ENCODE peak calls at places on chromosomes 16 and 17, in five cellular contexts. V is fibroblast of mammary gland, J is ascending aorta, X is Panc1, R is astrocyte of the cerebellum. Z is an unnamed sample.

GRCh38 chr16:27067138-27067537 is 411 bp downstream of the C16orf82 start:
- DNase-seq in V (no peak), R (no peak), X (no peak), J (no peak), Z (no peak)

GRCh38 chr17:6666077-6666521 is 14.5 kb downstream of the C17orf100 start:
- DNase-seq in R (peak), J (peak), V (peak), X (no peak), Z (peak)

GRCh38 chr17:13337864-13338371 is 263.8 kb downstream of the HS3ST3A1 start:
- DNase-seq in J (no peak), R (peak), X (peak), V (peak), Z (no peak)

GRCh38 chr16:8864480-8864879 is 4.3 kb downstream of the CARHSP1 start:
- DNase-seq in R (no peak), X (no peak), V (no peak), J (no peak), Z (no peak)

GRCh38 chr17:82060614-82061013 is 5.0 kb downstream of the DUS1L start:
- DNase-seq in J (no peak), R (no peak), X (no peak), V (no peak), Z (no peak)

GRCh38 chr16:27220991-27221390 is 17.7 kb downstream of the KDM8 start:
- DNase-seq in V (no peak), J (no peak), X (no peak), R (no peak), Z (no peak)

GRCh38 chr16:56477096-56477878 is 25.9 kb downstream of the OGFOD1 start:
- DNase-seq in J (no peak), R (peak), X (peak), V (peak), Z (no peak)

GRCh38 chr16:88523381-88524159 is 46.6 kb upstream of the ZC3H18 start:
- DNase-seq in V (no peak), J (no peak), R (no peak), X (no peak), Z (no peak)

GRCh38 chr16:55552621-55553020 is 13.9 kb upstream of the CAPNS2 start:
- DNase-seq in R (no peak), X (no peak), J (no peak), V (peak), Z (no peak)

GRCh38 chr16:68676113-68676860 is 31.2 kb downstream of the CDH3 start:
- DNase-seq in J (no peak), R (no peak), X (no peak), V (no peak), Z (no peak)

GRCh38 chr17:39167492-39167891 is 1.5 kb upstream of the ARL5C start:
- DNase-seq in J (no peak), X (no peak), V (no peak), R (no peak), Z (no peak)

DNA sequence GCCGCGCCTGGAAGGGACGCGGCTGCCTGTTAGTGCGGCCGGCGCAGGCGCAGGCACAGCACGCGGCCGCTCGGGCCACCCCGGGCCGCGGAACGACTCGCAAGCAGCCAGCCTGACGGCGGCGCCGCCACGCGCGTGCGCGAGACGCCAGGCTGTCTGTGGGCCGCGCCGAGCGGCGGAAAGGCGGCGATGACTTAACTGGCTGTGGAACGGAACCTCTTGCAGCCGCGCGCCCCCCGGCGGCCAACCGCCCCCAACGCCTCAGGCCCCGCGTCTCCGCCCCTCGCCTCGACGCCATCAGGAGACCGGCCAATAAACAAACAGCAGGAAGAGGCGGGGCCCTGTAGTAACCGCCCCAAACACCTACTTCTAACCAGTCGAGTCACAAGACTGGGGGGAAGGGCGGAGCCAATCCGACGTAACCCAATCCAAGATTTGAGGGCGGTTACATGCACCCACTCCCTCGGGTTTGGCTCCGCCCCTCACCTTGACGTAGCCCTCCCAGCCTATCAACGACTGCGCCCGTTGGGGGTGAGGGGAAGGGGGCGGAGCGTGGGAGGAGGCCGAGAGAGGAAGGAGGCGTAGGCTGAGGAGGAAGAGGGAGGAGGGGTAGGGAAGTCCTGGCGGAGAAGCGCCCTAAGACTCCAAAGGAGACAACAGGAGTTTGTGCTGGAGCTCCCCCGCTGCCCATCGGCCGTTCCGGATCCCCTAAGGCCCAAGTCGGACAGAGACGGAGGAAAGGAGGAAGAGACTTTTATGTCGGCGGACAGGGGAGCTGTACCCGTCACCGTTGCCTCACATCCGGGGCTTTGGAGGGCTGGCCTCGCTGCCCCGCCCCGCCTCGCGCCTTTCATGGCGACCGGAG is at the start of gene FBRS:
- DNase-seq in X (peak), R (peak), V (peak), J (peak), Z (peak)
- TF ChIP-seq CTCF in X (peak), R (peak), V (peak), J (peak), Z (peak)

GRCh38 chr17:64506576-64507417 is at the start of gene CEP95:
- DNase-seq in R (peak), J (peak), X (peak), V (peak), Z (peak)

GRCh38 chr17:64509179-64509578 is 2.4 kb downstream of the CEP95 start:
- DNase-seq in V (no peak), X (no peak), J (no peak), R (no peak), Z (no peak)

GRCh38 chr17:64507418-64507766 is 615 bp downstream of the CEP95 start:
- DNase-seq in V (peak), R (peak), J (no peak), X (no peak), Z (no peak)

GRCh38 chr17:64506201-64506575 is at the start of gene DDX5:
- DNase-seq in R (no peak), J (peak), X (peak), V (peak), Z (peak)

DNA sequence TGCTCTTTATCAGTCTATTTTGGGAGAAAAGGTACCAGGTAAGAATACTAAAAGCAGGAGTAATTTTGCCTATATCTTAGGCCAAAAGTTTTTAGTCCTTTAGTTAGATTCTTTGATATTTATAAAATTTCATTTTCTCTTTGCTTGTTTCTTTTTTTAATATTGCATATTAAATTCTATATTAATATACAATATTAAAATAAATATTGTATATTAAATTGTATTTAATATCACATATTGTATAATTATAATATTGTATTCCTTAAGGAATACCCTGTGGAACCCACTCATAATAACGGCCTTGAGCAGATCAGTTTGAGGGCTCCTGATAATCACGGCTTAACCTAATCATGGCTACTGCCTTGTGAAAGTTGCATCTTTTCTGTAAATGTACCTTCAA is 1.9 kb downstream of the CEP95 start:
- DNase-seq in R (no peak), V (no peak), X (no peak), J (no peak), Z (no peak)
- H3K4me3 ChIP-seq in R (no peak), V (peak), X (no peak), J (no peak), Z (no peak)

GRCh38 chr17:79808763-79809529 is 12.1 kb upstream of the CBX8 start:
- DNase-seq in X (no peak), R (no peak), V (no peak), J (no peak), Z (no peak)

GRCh38 chr17:79804856-79805696 is 8.2 kb upstream of the CBX8 start:
- DNase-seq in J (no peak), V (no peak), R (no peak), X (no peak), Z (no peak)

GRCh38 chr17:79809530-79810137 is 12.8 kb upstream of the CBX8 start:
- DNase-seq in R (no peak), V (no peak), X (no peak), J (no peak), Z (no peak)

GRCh38 chr17:79803997-79804855 is 7.3 kb upstream of the CBX8 start:
- DNase-seq in X (no peak), J (no peak), V (peak), R (no peak), Z (no peak)

GRCh38 chr17:79806863-79807720 is 10.2 kb upstream of the CBX8 start:
- DNase-seq in X (no peak), J (no peak), V (no peak), R (no peak), Z (no peak)
- TF ChIP-seq CTCF in X (no peak), J (no peak), V (no peak), R (no peak), Z (no peak)

GRCh38 chr16:12588510-12588909 is 215.2 kb downstream of the CPPED1 start:
- DNase-seq in X (no peak), J (no peak), R (no peak), V (no peak), Z (no peak)
- H3K4me3 ChIP-seq in X (no peak), J (no peak), R (no peak), V (no peak), Z (no peak)

GRCh38 chr17:35063514-35064223 is at the start of gene RFFL:
- DNase-seq in J (peak), X (peak), V (peak), R (peak), Z (peak)
- TF ChIP-seq CTCF in J (no peak), X (no peak), V (peak), R (peak), Z (no peak)

DNA sequence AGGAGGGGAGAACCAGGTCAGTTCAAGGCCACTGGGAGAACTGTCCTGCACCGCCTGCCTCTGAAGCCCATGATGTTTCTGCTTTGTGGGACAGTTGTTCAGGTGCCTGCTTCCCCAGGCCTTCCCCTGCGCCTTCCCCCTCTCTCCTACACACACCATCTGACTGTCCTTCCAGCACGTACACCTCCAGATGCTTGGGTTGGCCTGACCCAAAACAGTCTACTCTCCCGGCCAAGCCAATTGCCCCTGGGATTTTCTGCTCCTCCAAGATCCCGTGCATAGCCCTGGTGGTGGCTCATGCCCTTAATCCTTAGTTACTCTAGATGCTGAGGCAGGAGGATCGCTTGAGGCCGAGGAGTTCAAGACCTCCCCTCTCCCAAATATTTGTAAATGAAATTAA is 684 bp upstream of the RSAD1 start:
- DNase-seq in V (no peak), J (no peak), X (no peak), R (no peak), Z (no peak)
- H3K4me3 ChIP-seq in V (peak), J (peak), X (peak), R (peak), Z (peak)

Z was measured in gastrocnemius medialis.